ENCODE peak calls at places on chromosomes 4 and X, in five cellular contexts. Z is fibroblast of mammary gland; N is ovary; U is HCT116; G is naive thymus-derived CD4-positive, alpha-beta T cell. V is an unnamed sample.

GRCh38 chr4:39255266-39255665 is 72.9 kb downstream of the WDR19 start:
- DNase-seq in Z (peak; percentile 6), N (no peak), U (no peak), G (no peak), V (no peak)

GRCh38 chrX:150227321-150227860 is 135.7 kb upstream of the MAMLD1 start:
- DNase-seq in Z (no peak), N (no peak), U (no peak), G (no peak), V (peak; percentile 59)

GRCh38 chrX:79065696-79066095 is 78.8 kb upstream of the GPR174 start:
- DNase-seq in Z (no peak), N (no peak), U (no peak), G (no peak), V (no peak)

GRCh38 chrX:54715621-54716020 is 82.4 kb downstream of the ITIH6 start:
- DNase-seq in Z (no peak), N (no peak), U (peak; percentile 12), G (no peak), V (no peak)

GRCh38 chr4:6494431-6495295 is 22.2 kb upstream of the PPP2R2C start:
- DNase-seq in Z (no peak), N (no peak), U (no peak), G (no peak), V (no peak)

GRCh38 chr4:71545168-71545567 is 206.3 kb downstream of the SLC4A4 start:
- DNase-seq in Z (peak; percentile 75), N (no peak), U (no peak), G (no peak), V (no peak)

GRCh38 chr4:6908397-6909112 is 1.1 kb upstream of the TBC1D14 start:
- DNase-seq in Z (peak; percentile 39), N (no peak), U (no peak), G (no peak), V (no peak)

GRCh38 chr4:186820371-186820990 is 96.8 kb upstream of the FAT1 start:
- DNase-seq in Z (peak; percentile 47), N (no peak), U (peak; percentile 71), G (no peak), V (no peak)

GRCh38 chrX:153673398-153674218 is at the start of gene PNCK:
- DNase-seq in Z (no peak), N (no peak), U (no peak), G (no peak), V (no peak)

GRCh38 chrX:17535229-17535628 is 160.2 kb downstream of the NHS start:
- DNase-seq in Z (peak; percentile 54), N (no peak), U (peak; percentile 16), G (no peak), V (peak; percentile 17)

GRCh38 chrX:37785569-37785968 is 5.7 kb downstream of the CYBB start:
- DNase-seq in Z (peak; percentile 1), N (no peak), U (no peak), G (no peak), V (no peak)

GRCh38 chrX:37783284-37783683 is 3.4 kb downstream of the CYBB start:
- DNase-seq in Z (no peak), N (no peak), U (no peak), G (no peak), V (no peak)

GRCh38 chrX:37786666-37787337 is 6.9 kb downstream of the CYBB start:
- DNase-seq in Z (no peak), N (no peak), U (no peak), G (no peak), V (no peak)

GRCh38 chrX:37781808-37782207 is 1.9 kb downstream of the CYBB start:
- DNase-seq in Z (no peak), N (no peak), U (no peak), G (no peak), V (no peak)

GRCh38 chrX:37787353-37787869 is 7.6 kb downstream of the CYBB start:
- DNase-seq in Z (no peak), N (no peak), U (no peak), G (no peak), V (no peak)
- H3K4me3 ChIP-seq in Z (no peak overlapping the region), N (no peak overlapping the region), U (no peak overlapping the region), G (no peak overlapping the region), V (no peak overlapping the region)

GRCh38 chrX:134721766-134722532 is 63.7 kb upstream of the PLAC1 start:
- DNase-seq in Z (no peak), N (no peak), U (no peak), G (no peak), V (no peak)
- H3K4me3 ChIP-seq in Z (no peak overlapping the region), N (no peak overlapping the region), U (no peak overlapping the region), G (no peak overlapping the region), V (no peak overlapping the region)

DNA sequence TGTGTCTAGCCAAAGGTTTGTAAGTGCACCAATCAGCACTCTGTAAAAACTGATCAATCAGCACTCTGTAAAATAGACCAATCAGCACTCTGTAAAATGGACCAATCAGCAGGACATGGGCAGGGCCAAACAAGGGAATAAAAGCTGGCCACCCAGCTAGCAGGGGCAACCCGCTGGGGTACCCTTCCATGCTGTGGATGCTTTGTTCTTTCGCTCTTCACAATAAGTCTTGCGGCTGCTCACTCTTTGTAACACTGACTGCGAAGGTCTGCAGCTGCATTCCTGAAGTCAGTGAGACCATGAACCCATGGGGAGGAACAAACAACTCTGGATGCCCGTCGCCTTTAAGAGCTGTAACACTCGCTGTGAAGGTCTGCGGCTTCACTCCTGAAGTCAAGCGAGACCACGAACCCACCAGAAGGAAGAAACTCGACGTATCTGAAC is 14.3 kb downstream of the HNRNPDL start:
- DNase-seq in Z (no peak), N (no peak), U (no peak), G (no peak), V (peak; percentile 46)
- H3K4me3 ChIP-seq in Z (no peak overlapping the region), N (no peak overlapping the region), U (no peak overlapping the region), G (no peak overlapping the region), V (peak overlapping the region; percentile 35)

DNA sequence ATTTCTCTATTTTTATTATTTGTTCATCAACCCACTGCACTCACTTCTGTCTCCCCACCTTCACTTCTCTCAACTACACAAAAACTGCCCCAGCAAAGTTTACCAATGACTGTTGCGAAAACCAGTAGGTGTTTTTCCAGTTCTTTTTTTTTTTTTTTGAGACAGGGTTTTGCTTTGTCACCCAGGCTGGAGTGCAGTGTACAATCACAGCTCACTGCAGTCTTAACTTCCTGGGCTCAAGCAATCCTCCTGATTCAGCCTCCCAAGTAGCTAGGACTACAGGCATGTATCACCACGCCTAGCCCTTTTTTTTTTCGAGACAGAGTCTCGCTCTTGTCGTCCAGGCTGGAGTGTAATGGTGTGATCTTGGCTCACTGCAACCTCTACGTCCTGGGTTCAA is 24.1 kb upstream of the HPRT1 start:
- DNase-seq in Z (no peak), N (no peak), U (no peak), G (no peak), V (no peak)
- H3K4me3 ChIP-seq in Z (no peak overlapping the region), N (no peak overlapping the region), U (no peak overlapping the region), G (no peak overlapping the region), V (no peak overlapping the region)

V was measured in Jurkat, Clone E6-1.